ENCODE peak calls at places on chromosome 4, in five cellular contexts. G is prostate gland; T is CD8-positive, alpha-beta T cell; S is HFFc6; M is lower leg skin. A is an unnamed sample.

GRCh38 chr4:55819634-55820033 is at the start of gene EXOC1L:
- DNase-seq in G (no peak), T (no peak), S (no peak), M (no peak), A (no peak)

GRCh38 chr4:151107063-151107462 is 7.6 kb downstream of the RPS3A start:
- DNase-seq in G (no peak), T (no peak), S (no peak), M (no peak), A (no peak)

GRCh38 chr4:34720563-34720962 is 1523.8 kb downstream of the ARAP2 start:
- DNase-seq in G (no peak), T (no peak), S (peak; percentile 8), M (no peak), A (peak; percentile 11)

GRCh38 chr4:76590847-76591281 is 155.8 kb downstream of the SHROOM3 start:
- DNase-seq in G (no peak), T (no peak), S (peak; percentile 72), M (no peak), A (no peak)

GRCh38 chr4:84531689-84532088 is 32.6 kb upstream of the NKX6-1 start:
- DNase-seq in G (no peak), T (no peak), S (peak; percentile 2), M (no peak), A (no peak)

GRCh38 chr4:4480685-4481393 is 61.0 kb downstream of the STX18 start:
- DNase-seq in G (no peak), T (no peak), S (peak; percentile 36), M (no peak), A (no peak)

GRCh38 chr4:23614284-23614892 is 275.5 kb downstream of the PPARGC1A start:
- DNase-seq in G (no peak), T (no peak), S (no peak), M (no peak), A (peak; percentile 44)

GRCh38 chr4:107258359-107258758 is 222.2 kb upstream of the DKK2 start:
- DNase-seq in G (no peak), T (no peak), S (peak; percentile 54), M (no peak), A (no peak)

GRCh38 chr4:27787195-27787594 is 926.6 kb downstream of the STIM2 start:
- DNase-seq in G (no peak), T (no peak), S (no peak), M (no peak), A (peak; percentile 48)

GRCh38 chr4:105765690-105766407 is 57.3 kb downstream of the GSTCD start:
- DNase-seq in G (no peak), T (no peak), S (peak; percentile 79), M (no peak), A (no peak)

GRCh38 chr4:141884070-141884469 is 247.7 kb downstream of the IL15 start:
- DNase-seq in G (no peak), T (no peak), S (no peak), M (no peak), A (no peak)

GRCh38 chr4:177380730-177381287 is 61.4 kb downstream of the AGA start:
- DNase-seq in G (no peak), T (no peak), S (no peak), M (no peak), A (no peak)
- TF ChIP-seq CTCF in G (no peak), T (no peak), S (peak; percentile 59), M (no peak), A (no peak)

GRCh38 chr4:158166701-158167100 is 6.1 kb downstream of the GASK1B start:
- DNase-seq in G (no peak), T (no peak), S (no peak), M (no peak), A (no peak)
- TF ChIP-seq CTCF in G (no peak), T (no peak), S (no peak), M (no peak), A (no peak)

GRCh38 chr4:67126115-67126514 is 419.2 kb downstream of the CENPC start:
- DNase-seq in G (no peak), T (no peak), S (no peak), M (no peak), A (no peak)

GRCh38 chr4:67122029-67122428 is 423.3 kb downstream of the CENPC start:
- DNase-seq in G (no peak), T (no peak), S (no peak), M (no peak), A (no peak)
- TF ChIP-seq CTCF in G (no peak), T (no peak), S (no peak), M (no peak), A (peak; percentile 65)

DNA sequence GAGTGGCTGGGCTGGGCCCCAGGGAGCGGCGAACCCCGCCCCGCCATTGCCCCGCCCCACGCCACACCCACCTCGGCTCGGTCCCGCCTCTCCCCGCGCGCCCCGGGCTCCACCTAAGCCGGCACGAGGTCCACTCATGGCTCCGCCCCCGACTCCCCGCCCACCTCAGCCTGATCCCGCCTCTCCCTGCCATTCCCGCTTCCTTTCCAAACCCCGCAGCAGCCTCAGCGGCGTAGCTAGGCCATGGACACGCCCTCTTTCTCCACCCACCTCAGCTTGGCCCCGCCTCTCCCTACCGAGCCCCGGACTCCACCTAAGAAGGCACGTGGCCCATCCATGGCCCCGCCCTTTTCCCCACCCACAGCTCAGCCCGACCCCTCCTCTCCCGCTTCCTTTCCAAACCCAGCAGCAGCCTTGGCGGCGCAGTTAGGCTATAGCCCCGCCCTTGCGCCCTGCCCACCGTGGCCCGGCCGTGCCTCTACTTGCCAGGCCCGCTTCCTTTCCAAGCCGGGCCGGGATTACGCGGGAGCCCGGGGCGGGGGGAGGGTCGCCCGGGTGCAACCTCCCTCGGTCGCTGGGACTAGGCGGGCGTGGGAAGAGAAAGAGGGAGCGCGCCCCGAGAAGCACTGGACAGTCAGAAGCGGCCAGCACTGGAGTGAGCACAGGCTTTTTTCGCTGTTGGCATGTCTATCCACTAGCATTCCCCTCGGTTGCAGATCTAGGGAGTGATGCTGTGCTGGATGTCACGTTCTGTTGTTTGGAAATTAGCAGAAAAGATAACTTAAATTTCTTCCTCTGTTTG is at the start of gene RELL1:
- DNase-seq in G (peak; percentile 100), T (peak; percentile 98), S (peak; percentile 99), M (peak; percentile 100), A (peak; percentile 98)
- TF ChIP-seq CTCF in G (no peak), T (no peak), S (no peak), M (no peak), A (no peak)

DNA sequence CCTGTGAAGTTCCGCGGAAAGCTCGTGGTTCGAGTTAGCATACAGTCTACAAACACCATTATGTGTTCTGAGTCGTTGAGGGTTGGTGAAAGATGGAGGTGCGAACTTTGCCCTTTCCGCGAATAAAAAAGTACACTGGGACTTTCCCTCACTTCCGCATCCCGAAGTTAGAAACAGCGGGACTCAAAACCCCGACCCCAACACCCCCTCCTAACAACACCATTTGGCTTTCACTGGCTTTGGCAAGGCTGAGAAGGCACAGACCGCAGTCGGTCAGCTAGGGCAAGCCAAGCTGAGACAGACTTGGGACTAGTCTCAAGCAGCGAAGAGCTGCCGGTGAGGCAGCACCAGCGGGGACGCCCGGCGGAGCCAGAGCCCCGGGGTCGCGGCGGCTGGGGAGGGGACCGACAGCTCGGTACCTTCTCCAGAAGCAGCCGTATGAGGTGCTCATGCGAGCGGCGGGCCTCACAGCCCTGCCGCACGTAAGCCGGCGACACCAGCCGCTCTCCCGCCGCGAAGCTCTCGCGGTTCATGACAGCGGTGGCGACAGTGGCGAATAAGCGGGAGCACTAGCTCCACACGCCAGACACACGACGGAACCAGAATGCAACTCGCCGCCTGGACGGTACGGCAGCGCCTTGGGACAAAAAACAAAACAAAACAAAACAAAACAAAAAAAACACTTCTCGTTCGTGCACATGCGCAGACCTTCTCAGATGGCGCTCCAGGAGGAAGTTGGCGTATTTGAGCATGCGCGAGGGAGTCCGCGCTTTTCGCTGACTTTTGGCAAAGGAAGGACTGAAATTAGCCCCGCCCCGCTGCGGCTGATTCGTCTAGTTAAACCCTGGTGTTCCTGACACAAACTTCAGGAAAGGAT is at the start of gene SEPSECS:
- DNase-seq in G (peak; percentile 98), T (peak; percentile 95), S (peak; percentile 97), M (peak; percentile 100), A (peak; percentile 96)
- TF ChIP-seq CTCF in G (no peak), T (no peak), S (no peak), M (peak; percentile 10), A (no peak)

GRCh38 chr4:10272511-10272910 is 155.9 kb upstream of the WDR1 start:
- DNase-seq in G (no peak), T (no peak), S (no peak), M (peak; percentile 42), A (no peak)

GRCh38 chr4:10278071-10278470 is 161.5 kb upstream of the WDR1 start:
- DNase-seq in G (no peak), T (no peak), S (no peak), M (no peak), A (no peak)

GRCh38 chr4:10273030-10273429 is 156.4 kb upstream of the WDR1 start:
- DNase-seq in G (no peak), T (no peak), S (no peak), M (no peak), A (no peak)

GRCh38 chr4:10276152-10276551 is 159.6 kb upstream of the WDR1 start:
- DNase-seq in G (no peak), T (no peak), S (no peak), M (no peak), A (no peak)

DNA sequence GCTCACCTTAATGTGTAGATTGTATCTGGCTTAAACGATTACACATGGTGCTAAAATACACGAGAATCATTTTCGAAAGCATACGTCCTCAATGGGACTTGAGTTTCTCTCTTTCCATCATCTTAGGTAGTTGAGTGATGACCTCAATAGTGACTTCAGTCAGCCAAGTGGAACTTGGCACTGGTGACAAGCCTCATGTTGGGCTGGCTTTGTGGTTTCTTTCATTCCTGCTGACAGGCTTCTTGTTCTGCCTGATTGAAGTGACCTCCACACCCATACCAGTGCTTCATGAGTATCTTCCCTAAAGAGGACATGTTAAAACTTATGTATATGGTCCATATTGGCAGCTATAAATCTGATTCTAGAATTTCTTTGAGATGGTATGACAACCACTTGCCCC is 159.1 kb upstream of the WDR1 start:
- DNase-seq in G (no peak), T (no peak), S (no peak), M (no peak), A (no peak)
- TF ChIP-seq CTCF in G (no peak), T (no peak), S (no peak), M (no peak), A (no peak)

DNA sequence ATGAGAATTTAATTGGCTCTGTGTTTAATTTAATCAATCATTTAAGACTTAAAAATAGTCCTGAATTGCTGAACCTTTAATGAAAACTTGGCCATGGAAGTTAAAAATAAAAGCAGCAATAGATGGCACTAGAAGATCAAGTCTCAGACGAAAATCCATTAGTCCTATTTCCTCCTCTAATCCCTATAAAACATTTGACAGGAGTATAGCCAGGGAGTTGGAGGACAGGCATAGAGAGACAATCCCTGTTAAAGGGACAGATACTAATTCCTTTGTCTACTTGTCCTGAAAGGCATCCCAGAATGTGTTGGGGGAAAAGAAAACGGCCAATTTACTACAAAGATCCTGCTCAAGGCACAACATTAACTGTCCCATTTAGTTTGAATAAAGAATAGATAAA is 276.3 kb upstream of the TACR3 start:
- DNase-seq in G (peak; percentile 11), T (no peak), S (no peak), M (no peak), A (peak; percentile 52)
- TF ChIP-seq CTCF in G (peak; percentile 15), T (no peak), S (no peak), M (no peak), A (peak; percentile 49)

GRCh38 chr4:108702960-108703359 is 52.6 kb downstream of the OSTC start:
- DNase-seq in G (no peak), T (no peak), S (no peak), M (no peak), A (no peak)

GRCh38 chr4:108700358-108700757 is 50.0 kb downstream of the OSTC start:
- DNase-seq in G (no peak), T (no peak), S (peak; percentile 5), M (no peak), A (no peak)

GRCh38 chr4:108703370-108703769 is 53.0 kb downstream of the OSTC start:
- DNase-seq in G (no peak), T (no peak), S (no peak), M (no peak), A (no peak)

GRCh38 chr4:108706289-108706688 is 55.9 kb downstream of the OSTC start:
- DNase-seq in G (no peak), T (no peak), S (no peak), M (no peak), A (no peak)

GRCh38 chr4:108703966-108704365 is 53.6 kb downstream of the OSTC start:
- DNase-seq in G (no peak), T (no peak), S (no peak), M (no peak), A (no peak)
- TF ChIP-seq CTCF in G (no peak), T (no peak), S (no peak), M (no peak), A (no peak)

A was measured in LNCaP clone FGC.